ENCODE peak calls at places on chromosome X, in six cellular contexts. G is astrocyte; Q is RPMI7951; T is lung microvascular endothelial cell; E is adrenal gland; V is CD8-positive, alpha-beta T cell. L is an unnamed sample.

GRCh38 chrX:71996826-71997225 is 86.2 kb downstream of the NHSL2 start:
- DNase-seq in T (no peak), E (no peak), G (no peak), V (no peak), Q (peak), L (no peak)

GRCh38 chrX:114344756-114345155 is 239.1 kb upstream of the HTR2C start:
- DNase-seq in T (peak), V (no peak), Q (peak), G (peak), E (no peak), L (peak)

GRCh38 chrX:18210470-18210869 is 10.2 kb downstream of the BEND2 start:
- DNase-seq in E (no peak), G (peak), T (no peak), V (no peak), Q (peak), L (no peak)

GRCh38 chrX:101417981-101418841 is 10.2 kb downstream of the HNRNPH2 start:
- DNase-seq in G (peak), E (peak), Q (peak), T (peak), V (no peak), L (no peak)

GRCh38 chrX:18983711-18984380 is at the start of gene PHKA2:
- DNase-seq in G (peak), T (peak), Q (peak), E (peak), V (no peak), L (peak)

GRCh38 chrX:123728001-123728400 is 4.9 kb downstream of the THOC2 start:
- DNase-seq in T (peak), E (no peak), V (no peak), Q (no peak), G (no peak), L (no peak)

GRCh38 chrX:100410901-100411801 is 1.1 kb upstream of the PCDH19 start:
- DNase-seq in Q (no peak), G (no peak), E (no peak), T (peak), V (no peak), L (no peak)

GRCh38 chrX:125507119-125507518 is 187.4 kb downstream of the TEX13C start:
- DNase-seq in G (peak), T (peak), V (no peak), E (no peak), Q (peak), L (peak)

GRCh38 chrX:39162322-39162721 is 361.1 kb downstream of the MID1IP1 start:
- DNase-seq in T (no peak), Q (peak), V (no peak), E (peak), G (no peak), L (no peak)

GRCh38 chrX:72554448-72555140 is 18.0 kb downstream of the HDAC8 start:
- DNase-seq in E (no peak), V (no peak), G (no peak), T (no peak), Q (no peak), L (peak)

GRCh38 chrX:110394653-110395052 is 36.0 kb downstream of the RTL9 start:
- DNase-seq in E (no peak), V (no peak), G (peak), T (peak), Q (peak), L (no peak)

GRCh38 chrX:49282647-49283011 is 13.0 kb downstream of the PPP1R3F start:
- DNase-seq in T (no peak), Q (peak), E (no peak), G (peak), V (no peak), L (peak)

GRCh38 chrX:21745756-21746155 is 12.2 kb downstream of the SMPX start:
- DNase-seq in E (peak), G (no peak), Q (peak), T (peak), V (no peak), L (peak)

GRCh38 chrX:42131856-42132255 is 208.5 kb upstream of the CASK start:
- DNase-seq in G (no peak), E (no peak), Q (peak), V (no peak), T (no peak), L (no peak)

GRCh38 chrX:64204252-64204651 is 1.3 kb downstream of the AMER1 start:
- DNase-seq in E (peak), T (peak), G (no peak), Q (no peak), V (no peak), L (no peak)

GRCh38 chrX:72137846-72138455 is 6.2 kb upstream of the RTL5 start:
- DNase-seq in E (no peak), V (no peak), T (no peak), G (no peak), Q (no peak), L (no peak)

GRCh38 chrX:121733514-121733913 is 686.1 kb downstream of the GLUD2 start:
- DNase-seq in E (no peak), Q (no peak), G (peak), V (no peak), T (no peak), L (peak)

GRCh38 chrX:42943051-42943450 is 165.1 kb upstream of the PPP1R2C start:
- DNase-seq in V (no peak), G (no peak), T (no peak), E (no peak), Q (no peak), L (no peak)

GRCh38 chrX:34654939-34655338 is 2.1 kb downstream of the TMEM47 start:
- DNase-seq in E (no peak), T (no peak), Q (peak), G (no peak), V (no peak), L (no peak)

GRCh38 chrX:24902808-24903207 is 113.0 kb downstream of the ARX start:
- DNase-seq in Q (peak), E (peak), G (peak), V (no peak), T (peak), L (peak)

GRCh38 chrX:119067023-119067739 is 5.6 kb upstream of the CT47C1 start:
- DNase-seq in Q (peak), V (no peak), T (peak), E (peak), G (peak), L (peak)

GRCh38 chrX:124268099-124268498 is 64.4 kb upstream of the TEX13D start:
- DNase-seq in Q (no peak), G (no peak), E (no peak), V (no peak), T (no peak), L (no peak)